ENCODE peak calls at places on chromosome 12, in four cellular contexts. N is SK-N-SH, F is HCT116, E is K562. R is an unnamed sample.

GRCh38 chr12:45726594-45727300 is 2.8 kb upstream of the ARID2 start:
- DNase-seq in F (no peak), N (peak), E (peak), R (no peak)

GRCh38 chr12:25784669-25785068 is 173.8 kb upstream of the RASSF8 start:
- DNase-seq in N (no peak), F (no peak), E (no peak), R (no peak)

GRCh38 chr12:132266802-132267201 is 62.6 kb downstream of the GALNT9 start:
- DNase-seq in F (no peak), E (no peak), N (no peak), R (no peak)

GRCh38 chr12:12835378-12836145 is 22.4 kb downstream of the DDX47 start:
- DNase-seq in E (no peak), N (no peak), F (peak), R (no peak)

GRCh38 chr12:110853856-110854255 is 7.1 kb downstream of the CCDC63 start:
- DNase-seq in F (no peak), N (no peak), E (no peak), R (no peak)

GRCh38 chr12:120061815-120062214 is 54.7 kb downstream of the RAB35 start:
- DNase-seq in E (no peak), N (no peak), F (no peak), R (no peak)

GRCh38 chr12:49969027-49969426 is 3.7 kb upstream of the AQP6 start:
- DNase-seq in N (peak), E (no peak), F (no peak), R (no peak)

GRCh38 chr12:43315961-43316360 is 236.0 kb downstream of the ADAMTS20 start:
- DNase-seq in N (peak), E (no peak), F (no peak), R (no peak)

GRCh38 chr12:120181991-120182631 is 12.4 kb downstream of the GCN1 start:
- DNase-seq in F (no peak), E (no peak), N (no peak), R (no peak)

GRCh38 chr12:124486346-124486963 is 81.0 kb downstream of the NCOR2 start:
- DNase-seq in F (no peak), E (no peak), N (no peak), R (no peak)

GRCh38 chr12:119990382-119990874 is 1.4 kb downstream of the BICDL1 start:
- DNase-seq in N (no peak), E (no peak), F (no peak), R (no peak)

GRCh38 chr12:127773520-127773919 is 493.4 kb upstream of the TMEM132C start:
- DNase-seq in E (no peak), N (no peak), F (no peak), R (no peak)

GRCh38 chr12:106058256-106059182 is 80.2 kb downstream of the NUAK1 start:
- DNase-seq in E (no peak), F (no peak), N (no peak), R (no peak)

GRCh38 chr12:80636832-80637231 is 70.6 kb upstream of the MYF6 start:
- DNase-seq in N (no peak), E (no peak), F (no peak), R (no peak)

GRCh38 chr12:110575326-110575725 is 7.8 kb downstream of the PPTC7 start:
- DNase-seq in F (no peak), N (no peak), E (no peak), R (no peak)

GRCh38 chr12:76874027-76874426 is 4.8 kb downstream of the CSRP2 start:
- DNase-seq in N (no peak), E (no peak), F (no peak), R (no peak)

GRCh38 chr12:122830517-122831214 is 4.6 kb upstream of the HIP1R start:
- DNase-seq in E (peak), F (peak), N (no peak), R (no peak)

GRCh38 chr12:97359291-97359690 is 103.3 kb upstream of the RMST start:
- DNase-seq in F (no peak), E (no peak), N (no peak), R (no peak)

GRCh38 chr12:119061208-119061796 is 80.0 kb downstream of the SRRM4 start:
- DNase-seq in F (no peak), E (peak), N (no peak), R (peak)

GRCh38 chr12:49031573-49032161 is 13.1 kb upstream of the PRKAG1 start:
- DNase-seq in E (no peak), N (no peak), F (no peak), R (no peak)

GRCh38 chr12:109621271-109621671 is 47.7 kb downstream of the MVK start:
- DNase-seq in F (no peak), E (no peak), N (no peak), R (no peak)

GRCh38 chr12:70664463-70664862 is 27.2 kb upstream of the PTPRB start:
- DNase-seq in F (no peak), E (no peak), N (peak), R (peak)

GRCh38 chr12:39912211-39912980 is 193.5 kb downstream of the SLC2A13 start:
- DNase-seq in E (no peak), F (no peak), N (no peak), R (no peak)

GRCh38 chr12:56160160-56160763 is 2.1 kb downstream of the MYL6 start:
- DNase-seq in N (no peak), F (no peak), E (no peak), R (peak)

GRCh38 chr12:76777765-76778216 is 13.9 kb downstream of the ZDHHC17 start:
- DNase-seq in N (no peak), F (no peak), E (no peak), R (no peak)

GRCh38 chr12:4763549-4763948 is 43.3 kb downstream of the GALNT8 start:
- DNase-seq in N (peak), F (peak), E (peak), R (no peak)

GRCh38 chr12:51621155-51621922 is 30.3 kb downstream of the SCN8A start:
- DNase-seq in E (no peak), N (no peak), F (no peak), R (peak)

GRCh38 chr12:3009780-3010179 is 50.6 kb downstream of the TEAD4 start:
- DNase-seq in F (no peak), N (no peak), E (no peak), R (no peak)

GRCh38 chr12:109736552-109737108 is 23.0 kb downstream of the FAM222A start:
- DNase-seq in N (peak), F (no peak), E (peak), R (peak)

GRCh38 chr12:99386907-99387306 is 260.6 kb upstream of the GARIN6 start:
- DNase-seq in E (no peak), N (peak), F (peak), R (no peak)

GRCh38 chr12:124832856-124833255 is 30.8 kb downstream of the SCARB1 start:
- DNase-seq in E (no peak), F (no peak), N (no peak), R (no peak)

GRCh38 chr12:60172266-60172665 is 576.4 kb downstream of the SLC16A7 start:
- DNase-seq in N (no peak), E (no peak), F (no peak), R (peak)

GRCh38 chr12:95117178-95117599 is 43.8 kb upstream of the NR2C1 start:
- DNase-seq in N (peak), F (peak), E (peak), R (peak)
- TF ChIP-seq POLR2AphosphoS5 in N (no peak), F (no peak), E (no peak), R (no peak)

DNA sequence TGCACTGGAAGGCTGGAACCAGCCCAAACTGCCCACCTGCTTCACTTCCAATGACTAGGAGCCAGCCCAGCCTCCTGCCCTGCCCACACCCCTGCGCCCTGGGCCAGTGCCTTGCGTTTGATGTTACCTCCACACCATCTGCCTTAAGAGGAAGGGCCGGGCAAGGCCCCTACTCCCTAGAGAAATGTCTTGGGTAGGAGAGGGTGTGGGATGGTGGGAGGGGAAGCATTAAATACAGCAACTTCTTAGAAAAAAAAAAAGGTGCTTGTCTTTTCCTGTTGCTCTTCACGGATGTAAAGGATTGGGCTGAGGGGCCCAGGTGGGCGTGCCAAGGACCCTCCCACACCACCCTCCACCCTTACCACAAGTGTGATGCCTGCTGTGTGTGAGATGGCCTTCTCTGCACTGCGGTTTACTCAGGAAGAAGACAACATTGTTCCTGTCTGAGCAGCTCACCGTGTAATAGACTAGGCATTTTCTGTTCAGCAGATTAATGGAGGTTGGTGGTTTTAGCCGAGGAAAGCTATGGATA is 99.9 kb downstream of the NINJ2 start:
- DNase-seq in F (no peak), N (no peak), E (no peak), R (no peak)
- H2AFZ ChIP-seq in F (no peak), N (no peak), E (no peak), R (no peak)

DNA sequence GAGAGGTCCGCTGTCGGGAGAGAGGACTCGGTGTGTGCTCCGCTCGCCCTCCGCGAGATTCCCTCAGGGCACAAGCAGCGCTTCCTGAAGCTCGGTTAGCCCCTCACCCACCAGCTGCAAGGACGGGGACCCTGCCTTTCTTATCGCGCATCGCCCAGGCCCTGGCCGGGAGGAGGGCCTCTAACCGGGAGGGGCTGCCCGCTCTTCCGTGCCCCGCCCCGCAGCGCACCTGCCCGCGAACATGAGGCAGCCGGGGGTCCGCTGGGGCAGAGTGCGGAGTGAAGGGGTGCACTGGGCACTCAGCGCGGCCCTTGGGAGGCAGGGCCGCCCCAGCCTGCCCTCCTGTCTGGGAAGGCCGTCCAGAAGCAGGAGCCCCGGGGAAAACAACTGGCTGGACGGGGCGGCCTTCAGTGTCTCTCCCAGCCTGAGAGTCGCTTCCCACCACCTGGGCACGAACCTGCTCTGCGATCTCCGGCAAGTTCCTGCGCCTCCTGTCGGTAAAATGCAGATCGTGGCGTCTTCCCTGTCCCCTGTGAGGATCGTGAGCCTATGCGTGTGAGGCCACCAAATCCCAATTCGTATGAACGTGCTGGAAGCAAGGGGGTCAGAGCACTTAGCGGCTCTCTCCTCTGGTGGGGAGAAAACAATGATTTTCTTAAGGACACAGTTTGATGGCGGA is 28.0 kb upstream of the ADIPOR2 start:
- DNase-seq in F (peak), E (peak), N (peak), R (no peak)
- H3K4me3 ChIP-seq in F (peak), E (peak), N (no peak), R (no peak)

GRCh38 chr12:104340917-104341611 is 37.5 kb downstream of the EID3 start:
- DNase-seq in F (no peak), N (no peak), E (no peak), R (no peak)
- TF ChIP-seq POLR2AphosphoS5 in F (peak), N (no peak), E (peak), R (peak)

GRCh38 chr12:89863332-89863938 is 154.8 kb upstream of the ATP2B1 start:
- DNase-seq in E (no peak), N (no peak), F (no peak), R (no peak)
- H2AFZ ChIP-seq in E (peak), N (peak), F (no peak), R (peak)

R was measured in endothelial cell of umbilical vein.